ENCODE peak calls at places on chromosomes 11 and 22, in ten cellular contexts. E is MM.1S; L is kidney tubule cell; D is SHP77; A is effector memory CD4-positive, alpha-beta T cell; O is stimulated activated CD4-positive, alpha-beta T cell treated with anti-CD3 and anti-CD28 coated beads, Interleukin-4, amount 100 ng/mL, for 4 hours; P is activated gamma-delta T cell treated with Interleukin-2 at 50 U/mL for 16 hours; T is hypothalamus; Q is right cardiac atrium; N is psoas muscle. U is an unnamed sample.
A peak's percentile ranks its signal among the peaks of the same experiment; 100 is the strongest.

GRCh38 chr11:64516226-64516625 is 74.8 kb upstream of the SLC22A12 start:
- DNase-seq in E (no peak), L (no peak), D (no peak), A (no peak), O (no peak), P (no peak), T (no peak), Q (no peak), N (no peak), U (no peak)

GRCh38 chr22:25148149-25148691 is 51.4 kb upstream of the CRYBB3 start:
- DNase-seq in E (no peak), L (peak; percentile 34), D (no peak), A (no peak), O (no peak), P (no peak), T (no peak), Q (no peak), N (no peak), U (peak; percentile 25)

GRCh38 chr22:48798281-48799226 is 1029.1 kb downstream of the BRD1 start:
- DNase-seq in E (no peak), L (no peak), D (no peak), A (no peak), O (no peak), P (no peak), T (no peak), Q (no peak), N (no peak), U (no peak)

GRCh38 chr11:44542372-44542771 is 23.1 kb upstream of the CD82 start:
- DNase-seq in E (no peak), L (no peak), D (no peak), A (no peak), O (no peak), P (no peak), T (no peak), Q (no peak), N (no peak), U (no peak)

GRCh38 chr11:83278351-83278750 is 7.8 kb downstream of the CCDC90B start:
- DNase-seq in E (no peak), L (peak; percentile 11), D (no peak), A (no peak), O (no peak), P (no peak), T (no peak), Q (no peak), N (no peak), U (no peak)

GRCh38 chr22:28988455-28988854 is 73.2 kb downstream of the C22orf31 start:
- DNase-seq in E (no peak), L (no peak), D (no peak), A (no peak), O (no peak), P (no peak), T (no peak), Q (no peak), N (no peak), U (no peak)

GRCh38 chr11:72079776-72080325 is 491 bp downstream of the NUMA1 start:
- DNase-seq in E (no peak), L (no peak), D (no peak), A (no peak), O (no peak), P (no peak), T (no peak), Q (no peak), N (no peak), U (peak; percentile 18)

GRCh38 chr11:36073411-36074203 is 129.7 kb downstream of the LDLRAD3 start:
- DNase-seq in E (no peak), L (peak; percentile 65), D (peak; percentile 51), A (no peak), O (no peak), P (no peak), T (peak; percentile 16), Q (peak; percentile 69), N (peak; percentile 90), U (no peak)

GRCh38 chr22:37112084-37112728 is 2.7 kb upstream of the TMPRSS6 start:
- DNase-seq in E (no peak), L (no peak), D (no peak), A (no peak), O (no peak), P (no peak), T (no peak), Q (no peak), N (no peak), U (no peak)

GRCh38 chr11:67287355-67288197 is 1.5 kb upstream of the ANKRD13D start:
- DNase-seq in E (no peak), L (no peak), D (no peak), A (no peak), O (no peak), P (no peak), T (no peak), Q (peak; percentile 20), N (peak; percentile 33), U (no peak)

GRCh38 chr11:93939084-93939780 is 81.9 kb upstream of the HEPHL1 start:
- DNase-seq in E (no peak), L (peak; percentile 69), D (no peak), A (no peak), O (no peak), P (no peak), T (no peak), Q (no peak), N (no peak), U (no peak)

GRCh38 chr22:49827307-49827852 is 293 bp downstream of the BRD1 start:
- DNase-seq in E (peak; percentile 11), L (no peak), D (no peak), A (no peak), O (no peak), P (no peak), T (no peak), Q (no peak), N (no peak), U (no peak)

GRCh38 chr22:35349704-35350538 is 31.0 kb upstream of the HMOX1 start:
- DNase-seq in E (no peak), L (peak; percentile 48), D (peak; percentile 59), A (no peak), O (no peak), P (no peak), T (peak; percentile 26), Q (peak; percentile 57), N (no peak), U (no peak)

GRCh38 chr22:30362632-30363281 is 6.0 kb downstream of the CCDC157 start:
- DNase-seq in E (no peak), L (peak; percentile 49), D (no peak), A (no peak), O (no peak), P (no peak), T (no peak), Q (no peak), N (no peak), U (no peak)

GRCh38 chr11:86182976-86183584 is 61.5 kb upstream of the EED start:
- DNase-seq in E (peak; percentile 97), L (peak; percentile 98), D (no peak), A (peak; percentile 20), O (peak; percentile 12), P (peak; percentile 42), T (no peak), Q (no peak), N (no peak), U (peak; percentile 87)

GRCh38 chr11:31764766-31765165 is 46.4 kb downstream of the PAX6 start:
- DNase-seq in E (no peak), L (no peak), D (no peak), A (no peak), O (no peak), P (no peak), T (no peak), Q (no peak), N (no peak), U (no peak)

GRCh38 chr11:47468598-47469214 is 19.8 kb upstream of the RAPSN start:
- DNase-seq in E (no peak), L (no peak), D (no peak), A (no peak), O (no peak), P (no peak), T (no peak), Q (no peak), N (no peak), U (no peak)

GRCh38 chr22:38861170-38861874 is 10.7 kb downstream of the CBX6 start:
- DNase-seq in E (no peak), L (no peak), D (no peak), A (no peak), O (no peak), P (no peak), T (no peak), Q (no peak), N (peak; percentile 34), U (no peak)

GRCh38 chr22:19723165-19723989 is at the start of gene GP1BB:
- DNase-seq in E (no peak), L (peak; percentile 47), D (no peak), A (no peak), O (no peak), P (peak; percentile 21), T (no peak), Q (peak; percentile 89), N (no peak), U (no peak)

GRCh38 chr11:74754507-74755255 is 6.0 kb downstream of the RNF169 start:
- DNase-seq in E (no peak), L (peak; percentile 92), D (no peak), A (no peak), O (no peak), P (no peak), T (no peak), Q (no peak), N (no peak), U (peak; percentile 64)

GRCh38 chr11:37849731-37850130 is 1251.7 kb upstream of the RAG2 start:
- DNase-seq in E (no peak), L (no peak), D (no peak), A (no peak), O (no peak), P (no peak), T (no peak), Q (no peak), N (no peak), U (no peak)

GRCh38 chr11:79150320-79150719 is 290.5 kb downstream of the TENM4 start:
- DNase-seq in E (no peak), L (no peak), D (no peak), A (no peak), O (no peak), P (no peak), T (no peak), Q (no peak), N (no peak), U (no peak)

GRCh38 chr11:27444801-27445215 is 27.8 kb downstream of the LGR4 start:
- DNase-seq in E (no peak), L (peak; percentile 20), D (peak; percentile 9), A (no peak), O (no peak), P (no peak), T (no peak), Q (no peak), N (no peak), U (no peak)

GRCh38 chr11:97574976-97575665 is 1185.3 kb downstream of the JRKL start:
- DNase-seq in E (peak; percentile 81), L (peak; percentile 27), D (no peak), A (no peak), O (no peak), P (no peak), T (no peak), Q (no peak), N (no peak), U (no peak)

U was measured in Caki2.